ENCODE peak calls at places on chromosomes 11 and 22, in five cellular contexts. X is WTC11, H is A549, Y is GM12878, B is HepG2. D is an unnamed sample.
A peak's percentile ranks its signal among the peaks of the same experiment; 100 is the strongest.

GRCh38 chr11:124202951-124203350 is 19.8 kb downstream of the OR10D3 start:
- DNase-seq in X (no peak), H (no peak), Y (no peak), B (no peak), D (peak; percentile 36)

GRCh38 chr11:102172127-102172848 is 62.0 kb downstream of the YAP1 start:
- DNase-seq in X (no peak), H (no peak), Y (no peak), B (no peak), D (no peak)

GRCh38 chr11:12271241-12271640 is 106.1 kb upstream of the PARVA start:
- DNase-seq in X (no peak), H (no peak), Y (no peak), B (no peak), D (no peak)

GRCh38 chr22:38788016-38788415 is 5.9 kb downstream of the DNAL4 start:
- DNase-seq in X (no peak), H (no peak), Y (no peak), B (no peak), D (no peak)

GRCh38 chr22:22960307-22960706 is 72.7 kb downstream of the IGLL5 start:
- DNase-seq in X (no peak), H (no peak), Y (no peak), B (peak; percentile 58), D (no peak)

GRCh38 chr11:29214833-29215232 is 802.0 kb downstream of the KCNA4 start:
- DNase-seq in X (no peak), H (no peak), Y (no peak), B (no peak), D (no peak)

GRCh38 chr22:39264344-39265116 is 19.7 kb upstream of the PDGFB start:
- DNase-seq in X (no peak), H (no peak), Y (no peak), B (no peak), D (no peak)

GRCh38 chr11:15665368-15665871 is 550.7 kb downstream of the INSC start:
- DNase-seq in X (no peak), H (no peak), Y (no peak), B (peak; percentile 19), D (no peak)

GRCh38 chr11:37830532-37830931 is 1232.5 kb upstream of the RAG2 start:
- DNase-seq in X (no peak), H (no peak), Y (no peak), B (no peak), D (no peak)

GRCh38 chr22:39723463-39723862 is 152.9 kb downstream of the CACNA1I start:
- DNase-seq in X (no peak), H (no peak), Y (no peak), B (no peak), D (no peak)

GRCh38 chr11:12968836-12969235 is 40.3 kb upstream of the RASSF10 start:
- DNase-seq in X (no peak), H (no peak), Y (no peak), B (no peak), D (no peak)

GRCh38 chr11:115677190-115677589 is 173.0 kb upstream of the CADM1 start:
- DNase-seq in X (no peak), H (no peak), Y (no peak), B (no peak), D (no peak)

GRCh38 chr11:76212086-76213035 is 6.1 kb upstream of the WNT11 start:
- DNase-seq in X (no peak), H (no peak), Y (no peak), B (no peak), D (no peak)

GRCh38 chr22:17201285-17201945 is 17.8 kb downstream of the ADA2 start:
- DNase-seq in X (no peak), H (no peak), Y (no peak), B (peak; percentile 53), D (peak; percentile 30)

GRCh38 chr11:2581931-2582435 is 117.8 kb downstream of the KCNQ1OT1 start:
- DNase-seq in X (peak; percentile 10), H (no peak), Y (no peak), B (no peak), D (no peak)

GRCh38 chr22:44049369-44050231 is 25.5 kb downstream of the PARVB start:
- DNase-seq in X (no peak), H (no peak), Y (no peak), B (no peak), D (no peak)

GRCh38 chr22:44882226-44882905 is 127.4 kb downstream of the PHF21B start:
- DNase-seq in X (no peak), H (no peak), Y (no peak), B (no peak), D (no peak)

GRCh38 chr11:62439785-62440602 is 21.2 kb downstream of the SCGB1A1 start:
- DNase-seq in X (no peak), H (no peak), Y (no peak), B (no peak), D (no peak)

GRCh38 chr11:35647535-35648092 is 15.0 kb upstream of the TRIM44 start:
- DNase-seq in X (no peak), H (no peak), Y (no peak), B (no peak), D (no peak)

GRCh38 chr11:78557236-78557635 is 17.4 kb downstream of the NARS2 start:
- DNase-seq in X (no peak), H (no peak), Y (no peak), B (no peak), D (no peak)

DNA sequence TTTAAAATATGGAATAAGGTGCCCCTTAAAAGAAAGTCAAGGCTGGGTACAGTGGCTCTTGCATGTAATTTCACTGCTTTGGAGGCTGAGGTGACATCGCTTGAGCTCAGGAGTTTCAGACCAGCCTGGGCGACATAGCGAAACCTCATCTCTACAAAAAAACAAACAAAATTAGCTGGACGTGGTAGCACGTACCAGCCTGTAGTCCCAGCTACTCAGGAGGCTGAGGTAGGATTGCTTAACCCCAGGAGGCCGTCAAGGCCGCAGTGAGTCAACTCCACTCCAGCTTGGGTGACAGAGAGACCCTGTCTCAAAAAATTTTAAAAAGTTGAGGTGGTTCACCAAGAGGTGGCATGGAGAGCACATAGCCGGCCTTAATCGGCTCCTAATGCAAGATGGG is 17.7 kb upstream of the ADORA2A start:
- DNase-seq in X (no peak), H (no peak), Y (no peak), B (no peak), D (no peak)
- TF ChIP-seq ESRRA in X (no peak), H (no peak), Y (no peak), B (no peak), D (no peak)

DNA sequence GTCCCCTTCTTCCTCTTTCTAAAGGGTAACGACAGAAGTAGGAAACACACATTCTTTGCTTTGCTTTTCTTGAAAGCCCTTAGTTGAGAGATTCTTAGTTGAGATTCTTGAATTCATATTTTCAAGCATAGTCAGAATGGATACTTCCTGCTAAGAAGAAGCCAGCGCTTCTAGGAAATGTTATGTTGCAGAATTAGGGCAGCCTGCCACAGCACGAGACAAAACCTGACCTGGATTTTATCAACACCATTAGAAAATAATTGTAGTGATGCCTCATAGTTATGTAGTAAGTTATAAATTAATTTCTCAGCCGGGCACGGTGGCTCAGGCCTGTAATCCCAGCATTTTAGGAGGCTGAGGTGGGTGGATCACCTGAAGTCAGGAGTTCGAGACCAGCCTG is 37.9 kb upstream of the NUP160 start:
- DNase-seq in X (no peak), H (no peak), Y (no peak), B (no peak), D (no peak)
- TF ChIP-seq ESRRA in X (no peak), H (no peak), Y (no peak), B (no peak), D (no peak)

DNA sequence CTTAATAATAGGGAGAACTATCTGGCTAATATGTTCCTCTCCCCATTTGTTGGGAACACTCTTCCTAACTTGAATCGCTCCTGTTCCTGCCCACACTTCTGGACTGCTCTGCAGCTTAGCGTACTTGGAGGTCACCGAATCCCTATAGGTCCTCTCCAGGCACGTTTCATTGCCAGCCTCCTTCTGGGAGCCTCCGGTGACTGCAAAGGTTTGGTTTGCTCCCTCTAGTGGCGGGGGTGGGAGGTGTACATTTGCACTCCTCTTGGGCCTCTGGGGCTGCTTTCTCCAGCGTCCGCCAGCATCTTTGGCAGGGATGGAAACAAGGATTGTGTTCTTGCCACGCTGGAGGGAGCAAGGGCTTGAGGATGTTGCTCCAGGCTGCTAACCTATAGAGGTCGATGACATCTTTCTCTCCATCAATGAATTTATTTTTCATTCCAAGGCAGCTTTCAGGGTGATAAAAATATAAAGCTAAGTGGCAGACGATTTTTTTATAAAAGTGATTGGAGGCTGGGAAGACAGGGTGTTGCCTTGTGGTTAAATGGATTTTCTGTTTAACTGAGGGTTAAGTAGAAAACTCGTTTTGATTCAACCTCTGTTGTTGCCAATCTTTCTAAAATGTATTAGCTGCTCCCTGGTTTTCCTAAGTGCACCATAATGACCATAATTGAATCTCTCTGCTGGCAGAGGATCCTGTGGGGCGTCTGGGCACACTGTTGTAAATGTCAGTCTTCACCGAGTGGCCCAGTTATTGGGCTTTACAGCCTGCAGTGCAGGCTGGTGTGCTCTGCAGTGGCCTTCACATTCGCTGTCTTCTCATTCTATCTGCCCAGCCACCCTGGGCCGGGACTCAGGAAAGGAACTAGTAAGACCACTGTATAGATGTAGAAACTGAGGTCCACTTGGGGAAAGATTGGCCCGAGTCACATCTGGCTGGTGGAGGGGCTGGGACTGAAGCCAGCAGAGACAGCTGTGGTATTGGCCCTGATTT is 48.9 kb downstream of the TSPAN18 start:
- DNase-seq in X (peak; percentile 78), H (peak; percentile 80), Y (no peak), B (peak; percentile 39), D (peak; percentile 85)
- TF ChIP-seq ESRRA in X (no peak), H (no peak), Y (no peak), B (no peak), D (no peak)

GRCh38 chr11:73652046-73652730 is 5.8 kb downstream of the PLEKHB1 start:
- DNase-seq in X (no peak), H (no peak), Y (no peak), B (peak; percentile 97), D (no peak)
- TF ChIP-seq ESRRA in X (no peak), H (no peak), Y (no peak), B (peak; percentile 45), D (no peak)

GRCh38 chr11:130891326-130891725 is 25.0 kb downstream of the SNX19 start:
- DNase-seq in X (no peak), H (no peak), Y (no peak), B (no peak), D (no peak)

GRCh38 chr11:130892847-130893246 is 23.4 kb downstream of the SNX19 start:
- DNase-seq in X (no peak), H (no peak), Y (no peak), B (no peak), D (no peak)

GRCh38 chr11:130886704-130887103 is 29.6 kb downstream of the SNX19 start:
- DNase-seq in X (no peak), H (no peak), Y (no peak), B (no peak), D (no peak)

GRCh38 chr11:130888790-130889189 is 27.5 kb downstream of the SNX19 start:
- DNase-seq in X (no peak), H (no peak), Y (no peak), B (no peak), D (no peak)

GRCh38 chr11:130890039-130890745 is 26.1 kb downstream of the SNX19 start:
- DNase-seq in X (no peak), H (no peak), Y (no peak), B (no peak), D (no peak)
- TF ChIP-seq ESRRA in X (no peak), H (no peak), Y (no peak), B (no peak), D (no peak)